ENCODE peak calls at places on chromosomes 1 and 21, in nine cellular contexts. L is NCI-H2081; Q is NCI-H748 treated with DMSO at 0.1 percent for 48 hours; Z is T-helper 9 cell; I is T-helper 2 cell; A is amygdala; F is CD4-positive, alpha-beta T cell; O is globus pallidus; T is fibroblast of gingiva. X is an unnamed sample.

GRCh38 chr1:115469703-115470476 is 131.8 kb upstream of the NGF start:
- DNase-seq in Q (peak), Z (peak), I (no peak), A (peak), F (no peak), T (no peak), L (peak), O (no peak), X (peak)

GRCh38 chr1:177945943-177946650 is 23.8 kb downstream of the SEC16B start:
- DNase-seq in A (peak), T (peak), Z (no peak), F (no peak), O (peak), Q (peak), L (peak), I (no peak), X (peak)

GRCh38 chr1:89199515-89199914 is 773 bp upstream of the GBP4 start:
- DNase-seq in Q (no peak), F (no peak), I (no peak), T (no peak), A (no peak), Z (no peak), L (no peak), O (no peak), X (no peak)

GRCh38 chr21:38027901-38028300 is 111.6 kb upstream of the KCNJ6 start:
- DNase-seq in I (no peak), A (no peak), T (no peak), L (no peak), F (no peak), O (no peak), Z (no peak), Q (no peak), X (no peak)

GRCh38 chr1:99737016-99737415 is 29.4 kb downstream of the FRRS1 start:
- DNase-seq in T (peak), F (no peak), L (no peak), Q (peak), Z (no peak), A (peak), O (peak), I (no peak), X (no peak)

GRCh38 chr21:20627594-20627993 is 370.6 kb upstream of the NCAM2 start:
- DNase-seq in I (no peak), F (no peak), L (no peak), Q (no peak), T (no peak), A (no peak), Z (no peak), O (no peak), X (no peak)

GRCh38 chr1:247358920-247359319 is 27.3 kb upstream of the ZNF496 start:
- DNase-seq in T (peak), O (no peak), L (no peak), Q (no peak), I (no peak), Z (no peak), A (no peak), F (no peak), X (no peak)

GRCh38 chr1:117093091-117093534 is 28.4 kb downstream of the TRIM45 start:
- DNase-seq in I (no peak), A (no peak), L (no peak), Z (no peak), Q (no peak), F (no peak), T (peak), O (peak), X (peak)

GRCh38 chr1:243323481-243323880 is 67.6 kb downstream of the SDCCAG8 start:
- DNase-seq in F (no peak), Q (no peak), I (no peak), A (no peak), L (no peak), T (no peak), Z (no peak), O (no peak), X (no peak)

GRCh38 chr1:46646331-46646730 is 21.8 kb downstream of the ATPAF1 start:
- DNase-seq in L (no peak), Z (no peak), I (no peak), A (no peak), O (no peak), T (no peak), Q (no peak), F (no peak), X (no peak)

X was measured in stomach.